ENCODE peak calls at places on chromosome 4, in eight cellular contexts. Z is astrocyte, Q is HCT116, Y is GM23338, S is PC-9, K is PC-3, V is hepatocyte, I is K562. X is an unnamed sample.

GRCh38 chr4:92012899-92013867 is 290.6 kb upstream of the GRID2 start:
- DNase-seq in Z (no peak), Q (no peak), Y (peak; percentile 76), S (no peak), K (no peak), V (peak; percentile 52), I (no peak), X (no peak)

GRCh38 chr4:185839770-185840169 is 27.8 kb upstream of the SORBS2 start:
- DNase-seq in Z (no peak), Q (no peak), Y (peak; percentile 33), S (no peak), K (no peak), V (peak; percentile 53), I (no peak), X (no peak)

GRCh38 chr4:19262467-19262866 is 989.2 kb upstream of the SLIT2 start:
- DNase-seq in Z (no peak), Q (no peak), Y (no peak), S (no peak), K (no peak), V (no peak), I (no peak), X (no peak)

GRCh38 chr4:176981074-176981473 is 188.4 kb upstream of the VEGFC start:
- DNase-seq in Z (no peak), Q (no peak), Y (no peak), S (no peak), K (no peak), V (no peak), I (no peak), X (no peak)

GRCh38 chr4:182017038-182017437 is 226.2 kb upstream of the TENM3 start:
- DNase-seq in Z (no peak), Q (no peak), Y (no peak), S (no peak), K (no peak), V (no peak), I (no peak), X (no peak)

GRCh38 chr4:72858328-72858727 is 211.2 kb downstream of the COX18 start:
- DNase-seq in Z (peak; percentile 93), Q (no peak), Y (no peak), S (no peak), K (peak; percentile 79), V (peak; percentile 26), I (no peak), X (no peak)

GRCh38 chr4:25358515-25359275 is 18.4 kb upstream of the ANAPC4 start:
- DNase-seq in Z (no peak), Q (no peak), Y (peak; percentile 54), S (no peak), K (peak; percentile 56), V (peak; percentile 57), I (no peak), X (no peak)

GRCh38 chr4:5754529-5754881 is 43.5 kb downstream of the EVC start:
- DNase-seq in Z (no peak), Q (no peak), Y (no peak), S (no peak), K (no peak), V (no peak), I (no peak), X (no peak)

GRCh38 chr4:105765690-105766407 is 57.3 kb downstream of the GSTCD start:
- DNase-seq in Z (peak; percentile 93), Q (peak; percentile 63), Y (peak; percentile 24), S (peak; percentile 28), K (peak; percentile 85), V (peak; percentile 44), I (peak; percentile 10), X (no peak)

GRCh38 chr4:112951362-112951962 is 98.0 kb upstream of the ANK2 start:
- DNase-seq in Z (peak; percentile 2), Q (no peak), Y (peak; percentile 63), S (no peak), K (peak; percentile 32), V (peak; percentile 12), I (peak; percentile 7), X (peak; percentile 62)

GRCh38 chr4:129218355-129218754 is 122.4 kb downstream of the C4orf33 start:
- DNase-seq in Z (no peak), Q (no peak), Y (peak; percentile 44), S (no peak), K (peak; percentile 53), V (peak; percentile 22), I (no peak), X (peak; percentile 69)

DNA sequence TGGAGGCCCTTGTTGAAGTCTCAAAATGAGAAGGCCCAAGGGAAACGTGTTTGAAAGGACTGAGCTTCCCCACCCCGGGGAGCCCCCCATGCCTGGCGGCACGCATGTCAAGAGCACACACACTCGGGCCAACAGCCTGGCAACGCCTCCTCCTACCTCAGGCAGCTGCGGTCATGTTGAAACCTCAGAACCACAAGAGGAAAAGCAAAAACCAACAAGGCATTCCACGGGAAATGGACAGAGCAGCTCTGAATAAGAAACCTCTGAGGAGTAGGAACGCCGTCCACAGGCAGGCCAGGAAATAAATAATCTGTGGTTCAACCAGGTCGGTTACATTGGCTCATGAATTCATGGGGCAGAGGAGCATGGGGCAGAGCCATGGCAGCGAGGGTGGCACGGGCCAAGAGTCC is 95.7 kb upstream of the AFAP1 start:
- DNase-seq in Z (peak; percentile 81), Q (no peak), Y (no peak), S (no peak), K (no peak), V (no peak), I (no peak), X (no peak)
- H3K27ac ChIP-seq in Z (no peak overlapping the region), Q (no peak overlapping the region), Y (no peak overlapping the region), S (no peak overlapping the region), K (no peak overlapping the region), V (no peak overlapping the region), I (no peak overlapping the region), X (no peak overlapping the region)

GRCh38 chr4:102809691-102810090 is 17.7 kb downstream of the UBE2D3 start:
- DNase-seq in Z (peak; percentile 22), Q (no peak), Y (no peak), S (no peak), K (no peak), V (no peak), I (no peak), X (no peak)
- H4K20me1 ChIP-seq in Z (peaks cover 94% of the 10 kb centered on the region), Q (peaks cover 71% of the 10 kb centered on the region), Y (peaks cover 53% of the 10 kb centered on the region), S (peaks cover 68% of the 10 kb centered on the region), K (peaks cover 51% of the 10 kb centered on the region), V (peaks cover 94% of the 10 kb centered on the region), I (peaks cover 8% of the 10 kb centered on the region), X (peaks cover 53% of the 10 kb centered on the region)

DNA sequence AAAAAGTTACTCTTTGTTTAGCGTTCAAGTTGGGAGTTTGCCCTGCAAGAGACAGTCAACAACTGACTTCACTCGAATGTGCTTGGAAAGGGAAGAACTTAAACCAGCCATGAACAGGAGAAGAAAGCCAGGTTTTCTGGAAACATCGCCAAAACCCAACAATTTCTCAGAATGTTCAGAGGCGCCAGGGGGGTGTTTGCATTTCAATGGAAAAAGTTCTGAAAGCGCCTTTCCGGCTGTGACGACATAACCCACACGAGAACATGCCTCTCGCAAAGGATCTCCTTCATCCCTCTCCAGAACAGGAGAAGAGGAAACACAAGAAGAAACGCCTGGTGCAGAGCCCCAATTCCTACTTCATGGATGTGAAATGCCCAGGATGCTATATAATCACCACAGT is 78.1 kb upstream of the ADGRA3 start:
- DNase-seq in Z (no peak), Q (no peak), Y (no peak), S (no peak), K (no peak), V (no peak), I (no peak), X (no peak)
- H3K4me1 ChIP-seq in Z (no peaks in the 10 kb centered on the region), Q (no peaks in the 10 kb centered on the region), Y (no peaks in the 10 kb centered on the region), S (no peaks in the 10 kb centered on the region), K (no peaks in the 10 kb centered on the region), V (no peaks in the 10 kb centered on the region), I (no peaks in the 10 kb centered on the region), X (no peaks in the 10 kb centered on the region)

GRCh38 chr4:175536852-175537453 is 275.1 kb downstream of the GPM6A start:
- DNase-seq in Z (peak; percentile 49), Q (peak; percentile 72), Y (peak; percentile 79), S (no peak), K (peak; percentile 84), V (peak; percentile 69), I (peak; percentile 10), X (peak; percentile 75)

GRCh38 chr4:175540732-175541131 is 271.3 kb downstream of the GPM6A start:
- DNase-seq in Z (no peak), Q (no peak), Y (no peak), S (no peak), K (no peak), V (no peak), I (no peak), X (no peak)

GRCh38 chr4:175540151-175540550 is 271.9 kb downstream of the GPM6A start:
- DNase-seq in Z (no peak), Q (peak; percentile 10), Y (no peak), S (no peak), K (peak; percentile 68), V (no peak), I (no peak), X (no peak)

GRCh38 chr4:175539498-175539897 is 272.6 kb downstream of the GPM6A start:
- DNase-seq in Z (no peak), Q (no peak), Y (no peak), S (no peak), K (peak; percentile 3), V (no peak), I (no peak), X (no peak)

DNA sequence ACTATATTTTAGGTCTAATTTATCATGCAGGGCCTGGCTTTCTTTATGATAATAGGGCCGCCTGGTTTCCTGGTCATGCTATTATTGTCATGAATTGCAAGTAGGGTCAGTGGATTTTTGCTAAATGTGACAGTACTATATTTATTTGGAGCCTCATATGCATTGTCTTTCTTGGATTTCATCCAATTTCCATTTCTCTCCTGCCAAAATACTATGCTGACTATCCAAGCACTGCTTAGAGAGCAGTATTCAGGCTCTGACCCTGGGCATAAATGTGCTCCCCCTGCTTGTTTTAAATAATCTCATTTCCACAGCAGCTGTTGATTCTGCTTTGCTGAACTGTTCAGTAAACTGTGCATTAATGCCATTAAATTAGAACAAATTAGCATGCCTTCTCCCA is 269.3 kb downstream of the GPM6A start:
- DNase-seq in Z (no peak), Q (no peak), Y (no peak), S (no peak), K (peak; percentile 43), V (no peak), I (no peak), X (no peak)
- H3K27ac ChIP-seq in Z (no peak overlapping the region), Q (no peak overlapping the region), Y (no peak overlapping the region), S (no peak overlapping the region), K (no peak overlapping the region), V (no peak overlapping the region), I (no peak overlapping the region), X (no peak overlapping the region)